ENCODE peak calls at places on chromosome 17, in four cellular contexts. One of them, this sample, is unnamed.

GRCh38 chr17:67582632-67583230 is 135.0 kb upstream of the NOL11 start:
- DNase-seq in upper lobe of right lung: no peak
- DNase-seq in HepG2: no peak
- DNase-seq in A549: no peak
- DNase-seq in this sample: no peak

GRCh38 chr17:65078441-65079160 is 22.1 kb upstream of the GNA13 start:
- DNase-seq in HepG2: no peak
- DNase-seq in A549: no peak
- DNase-seq in upper lobe of right lung: no peak
- DNase-seq in this sample: peak; percentile 95

GRCh38 chr17:80002242-80002641 is 33.4 kb downstream of the TBC1D16 start:
- DNase-seq in upper lobe of right lung: no peak
- DNase-seq in A549: no peak
- DNase-seq in HepG2: no peak
- DNase-seq in this sample: no peak

GRCh38 chr17:59706900-59707181 is 389 bp downstream of the PTRH2 start:
- DNase-seq in A549: no peak
- DNase-seq in upper lobe of right lung: no peak
- DNase-seq in HepG2: no peak
- DNase-seq in this sample: no peak

GRCh38 chr17:82890339-82890730 is 50.5 kb upstream of the ZNF750 start:
- DNase-seq in A549: no peak
- DNase-seq in HepG2: no peak
- DNase-seq in upper lobe of right lung: peak; percentile 84
- DNase-seq in this sample: no peak

GRCh38 chr17:29560306-29560705 is 6.5 kb downstream of the ABHD15 start:
- DNase-seq in HepG2: no peak
- DNase-seq in A549: no peak
- DNase-seq in upper lobe of right lung: no peak
- DNase-seq in this sample: peak; percentile 81

GRCh38 chr17:7855643-7856080 is 796 bp downstream of the TMEM88 start:
- DNase-seq in A549: no peak
- DNase-seq in upper lobe of right lung: no peak
- DNase-seq in HepG2: no peak
- DNase-seq in this sample: no peak

GRCh38 chr17:82611140-82612058 is 36.8 kb downstream of the WDR45B start:
- DNase-seq in upper lobe of right lung: no peak
- DNase-seq in HepG2: no peak
- DNase-seq in A549: no peak
- DNase-seq in this sample: peak; percentile 72

GRCh38 chr17:32625971-32626370 is 139.2 kb downstream of the CDK5R1 start:
- DNase-seq in HepG2: no peak
- DNase-seq in upper lobe of right lung: no peak
- DNase-seq in A549: no peak
- DNase-seq in this sample: no peak

GRCh38 chr17:14198013-14198412 is 38.6 kb downstream of the CDRT15 start:
- DNase-seq in A549: no peak
- DNase-seq in HepG2: no peak
- DNase-seq in upper lobe of right lung: peak; percentile 82
- DNase-seq in this sample: peak; percentile 39

GRCh38 chr17:49985310-49985990 is 9.6 kb downstream of the DLX3 start:
- DNase-seq in HepG2: no peak
- DNase-seq in upper lobe of right lung: no peak
- DNase-seq in A549: no peak
- DNase-seq in this sample: no peak

GRCh38 chr17:50152736-50153135 is 2.3 kb upstream of the PPP1R9B start:
- DNase-seq in A549: no peak
- DNase-seq in upper lobe of right lung: no peak
- DNase-seq in HepG2: no peak
- DNase-seq in this sample: no peak

GRCh38 chr17:1999557-2000251 is 25.4 kb downstream of the RTN4RL1 start:
- DNase-seq in upper lobe of right lung: peak; percentile 74
- DNase-seq in A549: peak; percentile 50
- DNase-seq in HepG2: peak; percentile 25
- DNase-seq in this sample: peak; percentile 76

GRCh38 chr17:39867084-39867890 is 715 bp upstream of the ZPBP2 start:
- DNase-seq in upper lobe of right lung: no peak
- DNase-seq in A549: no peak
- DNase-seq in HepG2: no peak
- DNase-seq in this sample: no peak

GRCh38 chr17:65790241-65790640 is 228.8 kb upstream of the AXIN2 start:
- DNase-seq in upper lobe of right lung: no peak
- DNase-seq in A549: no peak
- DNase-seq in HepG2: no peak
- DNase-seq in this sample: no peak

GRCh38 chr17:76585649-76586593 is at the start of gene ST6GALNAC2:
- DNase-seq in upper lobe of right lung: peak; percentile 95
- DNase-seq in HepG2: peak; percentile 66
- DNase-seq in A549: peak; percentile 59
- DNase-seq in this sample: peak; percentile 83

GRCh38 chr17:7222093-7222971 is 2.6 kb downstream of the ACADVL start:
- DNase-seq in HepG2: no peak
- DNase-seq in A549: no peak
- DNase-seq in upper lobe of right lung: no peak
- DNase-seq in this sample: no peak

GRCh38 chr17:35548213-35548810 is 10.8 kb upstream of the SLFN12L start:
- DNase-seq in A549: no peak
- DNase-seq in HepG2: no peak
- DNase-seq in upper lobe of right lung: no peak
- DNase-seq in this sample: no peak

GRCh38 chr17:81197409-81197795 is 25.4 kb downstream of the CEP131 start:
- DNase-seq in A549: no peak
- DNase-seq in upper lobe of right lung: no peak
- DNase-seq in HepG2: no peak
- DNase-seq in this sample: no peak

GRCh38 chr17:67032382-67032781 is 12.0 kb upstream of the CACNG1 start:
- DNase-seq in HepG2: no peak
- DNase-seq in upper lobe of right lung: no peak
- DNase-seq in A549: no peak
- DNase-seq in this sample: no peak

GRCh38 chr17:8192070-8192815 is 2.3 kb upstream of the BORCS6 start:
- DNase-seq in HepG2: peak; percentile 93
- DNase-seq in A549: peak; percentile 97
- DNase-seq in upper lobe of right lung: peak; percentile 69
- DNase-seq in this sample: no peak

DNA sequence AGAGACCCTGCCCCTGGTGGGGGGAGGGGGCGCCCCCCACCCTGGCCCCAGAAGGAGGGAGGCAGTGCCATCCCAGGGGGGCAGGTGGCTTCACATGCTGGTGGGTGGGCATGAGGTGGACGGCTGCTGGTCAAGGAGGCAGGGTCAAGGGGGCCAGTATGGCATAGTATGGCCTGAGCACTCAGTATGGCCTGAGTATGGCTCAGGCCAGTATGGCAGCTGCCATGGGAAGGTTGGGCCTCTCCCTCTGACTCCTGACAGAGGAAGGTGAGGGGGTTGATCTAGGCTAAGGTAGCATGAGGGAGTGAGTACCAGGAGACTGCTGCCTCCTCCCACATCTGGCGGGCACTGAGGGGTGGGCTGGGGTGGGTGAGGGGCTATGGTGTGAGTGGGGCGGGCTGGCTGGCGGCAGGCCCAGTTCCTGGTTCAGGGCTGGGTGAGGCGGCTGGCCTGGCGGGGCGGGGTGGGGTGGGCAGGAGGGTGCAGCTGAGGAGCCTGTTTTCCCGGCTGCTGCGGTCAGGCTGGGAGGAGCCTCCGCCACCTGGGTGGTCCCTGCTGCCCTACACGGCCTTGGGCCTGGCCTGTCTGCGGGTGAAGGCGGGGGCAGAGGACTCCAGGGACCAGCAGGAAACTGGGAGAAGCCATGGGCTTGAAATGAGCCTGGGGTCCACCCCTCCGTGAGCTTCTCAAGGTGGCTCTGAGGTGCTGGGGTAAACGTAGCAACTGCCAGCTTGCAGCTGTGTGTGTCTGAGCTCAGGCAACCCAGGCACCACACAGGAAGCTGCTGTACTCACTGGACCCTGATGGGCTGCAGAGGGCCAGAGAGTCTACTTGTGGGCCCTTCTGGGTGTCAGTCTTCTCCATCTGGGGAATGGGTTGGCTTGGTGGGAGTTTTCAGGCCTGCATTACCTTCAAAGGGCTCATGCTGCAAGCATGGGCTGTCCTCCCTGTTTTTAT is 57.0 kb downstream of the RAI1 start:
- DNase-seq in A549: peak; percentile 83
- DNase-seq in HepG2: no peak
- DNase-seq in upper lobe of right lung: peak; percentile 72
- DNase-seq in this sample: no peak
- H3K27ac ChIP-seq in A549: peak overlapping the region; percentile 97
- H3K27ac ChIP-seq in HepG2: no peak overlapping the region
- H3K27ac ChIP-seq in upper lobe of right lung: peak overlapping the region; percentile 3
- H3K27ac ChIP-seq in this sample: peak overlapping the region; percentile 18

GRCh38 chr17:27206447-27206846 is 87.5 kb upstream of the WSB1 start:
- DNase-seq in HepG2: peak; percentile 8
- DNase-seq in A549: peak; percentile 22
- DNase-seq in upper lobe of right lung: no peak
- DNase-seq in this sample: peak; percentile 14
- TF ChIP-seq CTCF in HepG2: peak; percentile 22
- TF ChIP-seq CTCF in A549: peak; percentile 27
- TF ChIP-seq CTCF in upper lobe of right lung: peak; percentile 11
- TF ChIP-seq CTCF in this sample: peak; percentile 31

DNA sequence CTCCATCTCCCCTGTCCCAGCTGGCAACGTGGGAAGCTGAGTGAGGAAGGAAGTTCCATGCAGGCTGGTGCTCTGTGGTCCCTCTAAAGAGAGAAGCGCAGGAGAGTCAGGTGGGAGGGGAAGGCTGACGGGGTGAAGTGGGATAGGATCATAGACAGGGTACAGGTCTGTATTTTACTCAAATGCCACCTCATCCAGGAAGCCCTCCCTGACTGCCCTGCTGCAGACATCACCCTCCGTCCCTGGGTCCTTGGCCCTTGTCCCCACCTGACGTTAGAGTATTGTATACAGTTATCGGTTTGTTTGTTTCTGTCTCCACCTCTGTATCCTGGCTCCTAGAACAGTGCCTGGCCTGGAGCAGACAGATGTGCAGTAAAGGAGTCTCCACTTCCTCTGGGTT is 11.7 kb downstream of the CANT1 start:
- DNase-seq in HepG2: no peak
- DNase-seq in A549: no peak
- DNase-seq in upper lobe of right lung: no peak
- DNase-seq in this sample: no peak
- H3K27ac ChIP-seq in HepG2: no peak overlapping the region
- H3K27ac ChIP-seq in A549: no peak overlapping the region
- H3K27ac ChIP-seq in upper lobe of right lung: no peak overlapping the region
- H3K27ac ChIP-seq in this sample: no peak overlapping the region

GRCh38 chr17:75517277-75517865 is 1.0 kb downstream of the TSEN54 start:
- DNase-seq in HepG2: no peak
- DNase-seq in upper lobe of right lung: peak; percentile 65
- DNase-seq in A549: no peak
- DNase-seq in this sample: peak; percentile 53
- TF ChIP-seq CTCF in HepG2: no peak
- TF ChIP-seq CTCF in upper lobe of right lung: peak; percentile 12
- TF ChIP-seq CTCF in A549: no peak
- TF ChIP-seq CTCF in this sample: peak; percentile 20

GRCh38 chr17:78878261-78878660 is 24.7 kb downstream of the CEP295NL start:
- DNase-seq in HepG2: no peak
- DNase-seq in A549: no peak
- DNase-seq in upper lobe of right lung: no peak
- DNase-seq in this sample: no peak

GRCh38 chr17:78872486-78872885 is 30.5 kb downstream of the CEP295NL start:
- DNase-seq in upper lobe of right lung: no peak
- DNase-seq in HepG2: no peak
- DNase-seq in A549: peak; percentile 69
- DNase-seq in this sample: no peak

GRCh38 chr17:78873519-78874340 is 29.3 kb downstream of the CEP295NL start:
- DNase-seq in HepG2: no peak
- DNase-seq in A549: no peak
- DNase-seq in upper lobe of right lung: no peak
- DNase-seq in this sample: peak; percentile 66

GRCh38 chr17:78875738-78876597 is 27.0 kb downstream of the CEP295NL start:
- DNase-seq in A549: no peak
- DNase-seq in HepG2: no peak
- DNase-seq in upper lobe of right lung: no peak
- DNase-seq in this sample: peak; percentile 71

DNA sequence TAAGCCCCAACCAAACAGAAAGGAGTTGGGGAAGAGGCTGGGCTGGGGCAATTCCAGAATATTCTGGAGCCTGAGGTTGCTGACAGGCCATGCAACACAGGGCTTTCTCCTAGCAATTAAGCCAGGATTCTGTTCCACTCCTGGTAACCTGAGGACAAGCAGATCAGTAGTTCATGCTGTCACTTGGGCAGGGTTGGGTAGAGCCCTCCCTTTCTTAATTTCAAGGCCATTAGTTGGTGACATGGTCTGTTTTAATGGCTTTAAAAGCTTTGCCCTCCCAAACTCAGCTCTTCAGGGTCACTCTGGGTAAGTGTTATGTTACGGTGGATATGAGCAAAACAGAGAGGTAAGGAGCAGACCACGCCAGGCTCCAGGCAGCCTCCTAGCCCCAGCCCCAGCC is 27.7 kb downstream of the CEP295NL start:
- DNase-seq in HepG2: no peak
- DNase-seq in A549: no peak
- DNase-seq in upper lobe of right lung: no peak
- DNase-seq in this sample: peak; percentile 75
- H3K27ac ChIP-seq in HepG2: no peak overlapping the region
- H3K27ac ChIP-seq in A549: peak overlapping the region; percentile 77
- H3K27ac ChIP-seq in upper lobe of right lung: no peak overlapping the region
- H3K27ac ChIP-seq in this sample: peak overlapping the region; percentile 84

GRCh38 chr17:78271419-78272160 is 40.2 kb downstream of the TMEM235 start:
- DNase-seq in upper lobe of right lung: no peak
- DNase-seq in A549: no peak
- DNase-seq in HepG2: no peak
- DNase-seq in this sample: no peak
- TF ChIP-seq CTCF in upper lobe of right lung: no peak
- TF ChIP-seq CTCF in A549: no peak
- TF ChIP-seq CTCF in HepG2: no peak
- TF ChIP-seq CTCF in this sample: no peak

DNA sequence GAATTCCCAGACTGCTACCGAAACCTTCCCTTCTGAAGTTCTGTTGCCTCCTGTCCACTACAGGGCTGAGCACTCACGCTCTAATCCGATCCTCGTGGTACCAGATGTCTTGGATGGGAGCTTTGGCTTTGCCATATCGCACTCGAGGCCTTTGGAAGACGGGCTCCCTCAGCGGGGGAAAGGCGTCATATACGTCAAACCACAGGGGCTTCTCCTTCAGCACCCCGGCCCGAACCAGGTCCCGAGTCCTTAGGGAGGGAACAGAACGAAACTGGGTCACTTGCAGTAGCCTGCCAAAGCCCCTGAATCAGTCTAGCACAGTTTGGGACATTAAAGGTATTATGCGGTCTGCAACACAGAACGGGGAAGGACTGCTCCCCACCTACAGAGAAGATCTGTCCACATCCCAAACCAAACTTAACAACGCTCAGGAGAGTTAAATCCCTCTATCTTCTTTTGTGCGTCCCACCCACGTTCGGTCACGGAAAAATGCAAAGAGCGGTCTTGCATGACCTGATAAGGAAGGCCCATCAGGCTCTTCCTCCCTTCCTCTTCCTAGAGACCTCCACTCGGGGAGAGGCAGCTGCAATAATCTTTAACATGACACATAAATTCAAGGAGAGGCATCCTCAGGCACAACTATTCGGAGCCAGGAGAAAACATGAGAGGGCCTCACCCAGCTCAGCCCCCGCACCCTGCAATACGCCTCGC is 526 bp downstream of the MRPS23 start:
- DNase-seq in HepG2: no peak
- DNase-seq in A549: no peak
- DNase-seq in upper lobe of right lung: no peak
- DNase-seq in this sample: peak; percentile 78
- H3K27ac ChIP-seq in HepG2: peak overlapping the region; percentile 58
- H3K27ac ChIP-seq in A549: peak overlapping the region; percentile 93
- H3K27ac ChIP-seq in upper lobe of right lung: peak overlapping the region; percentile 94
- H3K27ac ChIP-seq in this sample: peak overlapping the region; percentile 77